ENCODE peak calls at places on chromosome 10, in eight cellular contexts. V is RPMI8226; R is fibroblast of the aortic adventitia; Y is bronchial epithelial cell; A is AG10803; F is activated naive CD4-positive, alpha-beta T cell; J is Karpas-422; Q is endothelial cell. H is an unnamed sample.

GRCh38 chr10:124064676-124065075 is 28.7 kb downstream of the CHST15 start:
- DNase-seq in Y (no peak), F (no peak), A (no peak), V (peak; percentile 47), J (no peak), R (no peak), Q (no peak), H (no peak)

GRCh38 chr10:75019360-75019759 is 92.1 kb upstream of the SAMD8 start:
- DNase-seq in J (peak; percentile 78), V (no peak), Y (peak; percentile 32), A (peak; percentile 32), Q (no peak), F (no peak), R (peak; percentile 65), H (no peak)

GRCh38 chr10:132110713-132111112 is 45.0 kb downstream of the JAKMIP3 start:
- DNase-seq in R (no peak), Q (peak; percentile 1), A (no peak), J (no peak), Y (no peak), F (no peak), V (no peak), H (no peak)

GRCh38 chr10:129754211-129755050 is 209.6 kb downstream of the EBF3 start:
- DNase-seq in A (no peak), V (no peak), Q (no peak), F (no peak), R (no peak), J (no peak), Y (no peak), H (peak; percentile 0)

GRCh38 chr10:69337312-69338132 is 59.2 kb downstream of the HK1 start:
- DNase-seq in F (no peak), V (no peak), J (no peak), Y (peak; percentile 98), R (peak; percentile 82), A (peak; percentile 75), Q (no peak), H (no peak)

GRCh38 chr10:23070819-23071218 is 24.6 kb upstream of the MSRB2 start:
- DNase-seq in A (no peak), F (no peak), J (no peak), Q (no peak), R (no peak), Y (no peak), V (no peak), H (no peak)

GRCh38 chr10:95303535-95303934 is 12.7 kb upstream of the PDLIM1 start:
- DNase-seq in Q (no peak), V (no peak), R (no peak), A (no peak), F (no peak), Y (peak; percentile 37), J (no peak), H (no peak)

GRCh38 chr10:3951993-3952392 is 167.0 kb upstream of the KLF6 start:
- DNase-seq in V (no peak), F (no peak), Y (no peak), R (peak; percentile 28), Q (no peak), J (no peak), A (no peak), H (peak; percentile 43)

GRCh38 chr10:132790470-132790869 is 4.5 kb upstream of the NKX6-2 start:
- DNase-seq in R (no peak), V (no peak), F (no peak), J (no peak), Y (no peak), A (no peak), Q (no peak), H (no peak)

GRCh38 chr10:9009505-9009904 is 955.0 kb downstream of the GATA3 start:
- DNase-seq in V (no peak), Q (no peak), Y (peak; percentile 15), F (no peak), R (no peak), A (no peak), J (no peak), H (no peak)

GRCh38 chr10:119469325-119469707 is 73.2 kb downstream of the RGS10 start:
- DNase-seq in A (no peak), Q (no peak), V (no peak), R (no peak), F (no peak), J (no peak), Y (no peak), H (no peak)

GRCh38 chr10:86684305-86684704 is 16.0 kb downstream of the LDB3 start:
- DNase-seq in Q (peak; percentile 68), F (no peak), Y (no peak), R (peak; percentile 21), J (peak; percentile 45), A (no peak), V (no peak), H (no peak)

GRCh38 chr10:100184426-100185219 is 1.2 kb downstream of the ERLIN1 start:
- DNase-seq in V (peak; percentile 25), F (no peak), Q (no peak), J (peak; percentile 73), R (peak; percentile 27), A (peak; percentile 20), Y (peak; percentile 28), H (no peak)

GRCh38 chr10:33214174-33214573 is 120.3 kb downstream of the NRP1 start:
- DNase-seq in Q (no peak), Y (no peak), V (no peak), F (no peak), R (no peak), A (no peak), J (no peak), H (no peak)

GRCh38 chr10:103966671-103967432 is at the start of gene SLK:
- DNase-seq in R (peak; percentile 75), V (peak; percentile 84), Y (peak; percentile 50), J (peak; percentile 95), F (peak; percentile 50), Q (peak; percentile 83), A (peak; percentile 80), H (peak; percentile 77)

GRCh38 chr10:89342219-89342966 is 14.6 kb downstream of the IFIT3 start:
- DNase-seq in A (peak; percentile 78), V (no peak), F (no peak), Y (peak; percentile 58), J (no peak), R (peak; percentile 92), Q (no peak), H (no peak)

GRCh38 chr10:90930070-90930837 is 9.4 kb upstream of the ANKRD1 start:
- DNase-seq in Q (no peak), A (peak; percentile 95), F (no peak), V (no peak), R (peak; percentile 96), Y (peak; percentile 23), J (no peak), H (no peak)

H was measured in pancreas.